ENCODE peak calls at places on chromosomes 13 and 19, in eight cellular contexts. N is stimulated activated naive CD4-positive, alpha-beta T cell treated with Interleukin-2 at 50 U/mL for 16 hours; W is germinal center; K is PC-3; G is activated CD8-positive, alpha-beta memory T cell treated with anti-CD3 and anti-CD28 coated beads for 4 hours; V is NCI-H82; I is NCI-H1436 treated with DMSO at 0.1 percent for 48 hours; O is glutamatergic neuron. L is an unnamed sample.

GRCh38 chr19:34218818-34219164 is 35.6 kb upstream of the GARRE1 start:
- DNase-seq in I (no peak), W (no peak), G (no peak), K (no peak), N (no peak), O (no peak), V (no peak), L (no peak)

GRCh38 chr13:79684426-79684825 is 203.5 kb downstream of the NDFIP2 start:
- DNase-seq in I (no peak), K (no peak), G (no peak), N (no peak), V (no peak), O (no peak), W (no peak), L (no peak)

GRCh38 chr13:69204620-69205019 is 903.0 kb upstream of the ATXN8OS start:
- DNase-seq in K (no peak), G (no peak), O (no peak), W (no peak), I (no peak), N (no peak), V (no peak), L (no peak)

GRCh38 chr13:33183431-33184130 is 102.0 kb downstream of the STARD13 start:
- DNase-seq in N (no peak), I (no peak), G (no peak), V (no peak), O (no peak), K (no peak), W (no peak), L (no peak)

GRCh38 chr19:50204811-50205675 is 1.6 kb downstream of the MYH14 start:
- DNase-seq in G (no peak), N (no peak), V (no peak), O (peak), I (peak), W (peak), K (peak), L (no peak)

GRCh38 chr13:80012281-80012680 is 328.6 kb downstream of the SPRY2 start:
- DNase-seq in K (peak), W (no peak), O (no peak), N (no peak), V (no peak), G (no peak), I (no peak), L (no peak)

GRCh38 chr13:40958655-40959054 is 60.5 kb downstream of the ELF1 start:
- DNase-seq in V (no peak), O (no peak), N (no peak), W (no peak), I (no peak), K (no peak), G (no peak), L (no peak)

GRCh38 chr19:5487222-5487621 is 32.0 kb downstream of the ZNRF4 start:
- DNase-seq in W (no peak), N (no peak), V (no peak), G (no peak), O (no peak), K (peak), I (no peak), L (no peak)

GRCh38 chr19:33628921-33629825 is 7.4 kb downstream of the CHST8 start:
- DNase-seq in N (no peak), I (no peak), V (no peak), W (no peak), G (no peak), O (no peak), K (no peak), L (no peak)

GRCh38 chr13:44437356-44438233 is 64.0 kb downstream of the SERP2 start:
- DNase-seq in N (no peak), W (peak), K (peak), V (peak), G (no peak), O (no peak), I (peak), L (no peak)

GRCh38 chr19:18478545-18479311 is 40.8 kb upstream of the ISYNA1 start:
- DNase-seq in K (peak), W (peak), I (no peak), O (no peak), N (peak), V (peak), G (peak), L (peak)

GRCh38 chr19:15780595-15781418 is 6.7 kb upstream of the OR10H5 start:
- DNase-seq in W (no peak), V (no peak), K (peak), G (no peak), O (no peak), N (no peak), I (no peak), L (no peak)